ENCODE peak calls at places on chromosomes 7 and 10, in nine cellular contexts. Z is left ventricle myocardium inferior; H is HuH-7.5; E is Kasumi-1; P is anterior cingulate cortex; R is KBM-7; O is NCI-H1417; D is activated CD8-positive, alpha-beta memory T cell treated with anti-CD3 and anti-CD28 coated beads, Interleukin-2, amount 50 U/mL, for 48 hours; U is CD4-positive, alpha-beta T cell. K is an unnamed sample.

GRCh38 chr7:3912291-3912690 is 611.2 kb downstream of the SDK1 start:
- DNase-seq in Z (no peak), H (no peak), E (no peak), P (no peak), R (no peak), O (no peak), D (no peak), U (no peak), K (no peak)

GRCh38 chr10:100569687-100570517 is 34.2 kb downstream of the HIF1AN start:
- DNase-seq in Z (no peak), H (no peak), E (no peak), P (no peak), R (no peak), O (no peak), D (no peak), U (no peak), K (no peak)

GRCh38 chr7:117808910-117809705 is 64.1 kb downstream of the CTTNBP2 start:
- DNase-seq in Z (no peak), H (no peak), E (no peak), P (no peak), R (no peak), O (peak; percentile 70), D (no peak), U (no peak), K (no peak)

GRCh38 chr10:50279489-50279888 is 28.2 kb upstream of the ASAH2 start:
- DNase-seq in Z (no peak), H (peak; percentile 17), E (no peak), P (no peak), R (no peak), O (no peak), D (no peak), U (no peak), K (no peak)

GRCh38 chr10:10418397-10418796 is 599.3 kb upstream of the CELF2 start:
- DNase-seq in Z (no peak), H (no peak), E (peak; percentile 51), P (no peak), R (peak; percentile 2), O (no peak), D (no peak), U (no peak), K (no peak)

GRCh38 chr7:14834888-14835287 is 67.7 kb downstream of the DGKB start:
- DNase-seq in Z (no peak), H (no peak), E (no peak), P (no peak), R (no peak), O (no peak), D (no peak), U (no peak), K (no peak)

GRCh38 chr7:137778511-137778910 is 68.3 kb downstream of the DGKI start:
- DNase-seq in Z (no peak), H (no peak), E (no peak), P (no peak), R (no peak), O (no peak), D (no peak), U (no peak), K (no peak)

GRCh38 chr10:75640381-75640780 is 209.0 kb downstream of the LRMDA start:
- DNase-seq in Z (no peak), H (no peak), E (no peak), P (no peak), R (no peak), O (no peak), D (no peak), U (no peak), K (no peak)

GRCh38 chr10:61606971-61607907 is 55.5 kb upstream of the CABCOCO1 start:
- DNase-seq in Z (no peak), H (no peak), E (no peak), P (no peak), R (no peak), O (peak; percentile 5), D (no peak), U (no peak), K (no peak)

GRCh38 chr7:135616136-135616535 is 46.2 kb upstream of the STMP1 start:
- DNase-seq in Z (no peak), H (no peak), E (no peak), P (no peak), R (no peak), O (no peak), D (no peak), U (no peak), K (no peak)

GRCh38 chr7:17661982-17662585 is 278.2 kb downstream of the SNX13 start:
- DNase-seq in Z (no peak), H (no peak), E (no peak), P (no peak), R (no peak), O (no peak), D (no peak), U (no peak), K (no peak)

GRCh38 chr10:103828107-103828506 is 27.3 kb downstream of the SH3PXD2A start:
- DNase-seq in Z (no peak), H (no peak), E (no peak), P (no peak), R (no peak), O (no peak), D (no peak), U (no peak), K (no peak)

GRCh38 chr10:13404791-13405190 is 56.7 kb upstream of the SEPHS1 start:
- DNase-seq in Z (no peak), H (no peak), E (no peak), P (no peak), R (no peak), O (peak; percentile 9), D (no peak), U (no peak), K (no peak)

GRCh38 chr10:72079356-72079755 is 9.0 kb downstream of the SPOCK2 start:
- DNase-seq in Z (no peak), H (no peak), E (no peak), P (peak; percentile 55), R (no peak), O (peak; percentile 88), D (no peak), U (peak; percentile 64), K (peak; percentile 74)

GRCh38 chr7:43700646-43701501 is 28.4 kb downstream of the COA1 start:
- DNase-seq in Z (no peak), H (no peak), E (no peak), P (no peak), R (no peak), O (no peak), D (no peak), U (no peak), K (no peak)

GRCh38 chr7:646951-647350 is 79.5 kb upstream of the DNAAF5 start:
- DNase-seq in Z (no peak), H (no peak), E (no peak), P (no peak), R (no peak), O (no peak), D (no peak), U (no peak), K (no peak)

GRCh38 chr10:49117366-49117905 is 2.1 kb upstream of the VSTM4 start:
- DNase-seq in Z (no peak), H (no peak), E (no peak), P (no peak), R (no peak), O (no peak), D (no peak), U (no peak), K (no peak)

GRCh38 chr10:117168135-117168674 is 29.1 kb upstream of the KCNK18 start:
- DNase-seq in Z (peak; percentile 47), H (peak; percentile 85), E (peak; percentile 55), P (no peak), R (peak; percentile 61), O (no peak), D (peak; percentile 93), U (peak; percentile 41), K (peak; percentile 34)

GRCh38 chr10:121490906-121491519 is 107.2 kb downstream of the FGFR2 start:
- DNase-seq in Z (peak; percentile 20), H (no peak), E (no peak), P (no peak), R (no peak), O (no peak), D (no peak), U (no peak), K (no peak)

GRCh38 chr7:157211710-157212109 is 73.0 kb downstream of the UBE3C start:
- DNase-seq in Z (no peak), H (no peak), E (peak; percentile 57), P (no peak), R (no peak), O (peak; percentile 82), D (no peak), U (no peak), K (no peak)

K was measured in CD8-positive, alpha-beta T cell.